ENCODE peak calls at places on chromosomes 3 and 15, in four cellular contexts. One of them, this sample, is unnamed.
A peak's percentile ranks its signal among the peaks of the same experiment; 100 is the strongest.

GRCh38 chr3:39273119-39273518 is 6.7 kb downstream of the CX3CR1 start:
- DNase-seq in fibroblast of lung: no peak
- DNase-seq in kidney: no peak
- DNase-seq in cardiac muscle cell: no peak
- DNase-seq in this sample: no peak

GRCh38 chr3:36132214-36132613 is 248.1 kb upstream of the STAC start:
- DNase-seq in fibroblast of lung: no peak
- DNase-seq in kidney: no peak
- DNase-seq in cardiac muscle cell: no peak
- DNase-seq in this sample: no peak

GRCh38 chr3:18720543-18720942 is 295.4 kb upstream of the SATB1 start:
- DNase-seq in fibroblast of lung: no peak
- DNase-seq in kidney: no peak
- DNase-seq in cardiac muscle cell: no peak
- DNase-seq in this sample: no peak

GRCh38 chr3:44237161-44237560 is 4.5 kb upstream of the TOPAZ1 start:
- DNase-seq in fibroblast of lung: no peak
- DNase-seq in kidney: no peak
- DNase-seq in cardiac muscle cell: no peak
- DNase-seq in this sample: no peak

GRCh38 chr15:71202712-71203111 is 87.4 kb downstream of the THSD4 start:
- DNase-seq in fibroblast of lung: no peak
- DNase-seq in kidney: no peak
- DNase-seq in cardiac muscle cell: no peak
- DNase-seq in this sample: no peak

GRCh38 chr3:278300-279064 is 81.9 kb downstream of the CHL1 start:
- DNase-seq in fibroblast of lung: no peak
- DNase-seq in kidney: no peak
- DNase-seq in cardiac muscle cell: no peak
- DNase-seq in this sample: no peak

GRCh38 chr3:120145498-120146285 is 51.4 kb upstream of the GSK3B start:
- DNase-seq in fibroblast of lung: peak; percentile 28
- DNase-seq in kidney: no peak
- DNase-seq in cardiac muscle cell: no peak
- DNase-seq in this sample: no peak

GRCh38 chr15:39741258-39741657 is 41.4 kb downstream of the FSIP1 start:
- DNase-seq in fibroblast of lung: peak; percentile 51
- DNase-seq in kidney: no peak
- DNase-seq in cardiac muscle cell: no peak
- DNase-seq in this sample: no peak

GRCh38 chr3:78519281-78519680 is 1248.5 kb downstream of the ROBO1 start:
- DNase-seq in fibroblast of lung: peak; percentile 31
- DNase-seq in kidney: no peak
- DNase-seq in cardiac muscle cell: no peak
- DNase-seq in this sample: no peak

GRCh38 chr3:69983546-69984265 is 15.8 kb upstream of the SAMMSON start:
- DNase-seq in fibroblast of lung: no peak
- DNase-seq in kidney: no peak
- DNase-seq in cardiac muscle cell: no peak
- DNase-seq in this sample: no peak

GRCh38 chr15:57146394-57147140 is 228.1 kb downstream of the TCF12 start:
- DNase-seq in fibroblast of lung: peak; percentile 86
- DNase-seq in kidney: no peak
- DNase-seq in cardiac muscle cell: peak; percentile 56
- DNase-seq in this sample: no peak

GRCh38 chr3:87811953-87812352 is 246.9 kb downstream of the CGGBP1 start:
- DNase-seq in fibroblast of lung: no peak
- DNase-seq in kidney: no peak
- DNase-seq in cardiac muscle cell: no peak
- DNase-seq in this sample: no peak

GRCh38 chr3:9951126-9951525 is 1.1 kb downstream of the PRRT3 start:
- DNase-seq in fibroblast of lung: no peak
- DNase-seq in kidney: no peak
- DNase-seq in cardiac muscle cell: no peak
- DNase-seq in this sample: no peak

GRCh38 chr3:123765475-123766166 is 118.5 kb downstream of the MYLK start:
- DNase-seq in fibroblast of lung: peak; percentile 65
- DNase-seq in kidney: no peak
- DNase-seq in cardiac muscle cell: no peak
- DNase-seq in this sample: no peak

GRCh38 chr15:58526647-58527192 is 94.9 kb downstream of the LIPC start:
- DNase-seq in fibroblast of lung: no peak
- DNase-seq in kidney: no peak
- DNase-seq in cardiac muscle cell: no peak
- DNase-seq in this sample: no peak

GRCh38 chr15:58530056-58530590 is 98.3 kb downstream of the LIPC start:
- DNase-seq in fibroblast of lung: no peak
- DNase-seq in kidney: no peak
- DNase-seq in cardiac muscle cell: no peak
- DNase-seq in this sample: no peak

GRCh38 chr15:58527573-58528196 is 95.9 kb downstream of the LIPC start:
- DNase-seq in fibroblast of lung: no peak
- DNase-seq in kidney: no peak
- DNase-seq in cardiac muscle cell: no peak
- DNase-seq in this sample: no peak

GRCh38 chr15:58529041-58529440 is 97.2 kb downstream of the LIPC start:
- DNase-seq in fibroblast of lung: no peak
- DNase-seq in kidney: no peak
- DNase-seq in cardiac muscle cell: no peak
- DNase-seq in this sample: no peak

GRCh38 chr15:58528197-58528870 is 96.5 kb downstream of the LIPC start:
- DNase-seq in fibroblast of lung: peak; percentile 24
- DNase-seq in kidney: no peak
- DNase-seq in cardiac muscle cell: peak; percentile 18
- DNase-seq in this sample: no peak
- TF ChIP-seq CTCF in fibroblast of lung: no peak
- TF ChIP-seq CTCF in kidney: no peak
- TF ChIP-seq CTCF in cardiac muscle cell: no peak
- TF ChIP-seq CTCF in this sample: no peak

GRCh38 chr3:133457025-133457424 is 57.2 kb downstream of the BFSP2 start:
- DNase-seq in fibroblast of lung: no peak
- DNase-seq in kidney: no peak
- DNase-seq in cardiac muscle cell: no peak
- DNase-seq in this sample: no peak

GRCh38 chr3:133459400-133459799 is 59.5 kb downstream of the BFSP2 start:
- DNase-seq in fibroblast of lung: peak; percentile 23
- DNase-seq in kidney: no peak
- DNase-seq in cardiac muscle cell: no peak
- DNase-seq in this sample: peak; percentile 72

GRCh38 chr3:133455281-133455680 is 55.4 kb downstream of the BFSP2 start:
- DNase-seq in fibroblast of lung: no peak
- DNase-seq in kidney: no peak
- DNase-seq in cardiac muscle cell: no peak
- DNase-seq in this sample: no peak

GRCh38 chr3:133455960-133456359 is 56.1 kb downstream of the BFSP2 start:
- DNase-seq in fibroblast of lung: no peak
- DNase-seq in kidney: no peak
- DNase-seq in cardiac muscle cell: no peak
- DNase-seq in this sample: no peak

DNA sequence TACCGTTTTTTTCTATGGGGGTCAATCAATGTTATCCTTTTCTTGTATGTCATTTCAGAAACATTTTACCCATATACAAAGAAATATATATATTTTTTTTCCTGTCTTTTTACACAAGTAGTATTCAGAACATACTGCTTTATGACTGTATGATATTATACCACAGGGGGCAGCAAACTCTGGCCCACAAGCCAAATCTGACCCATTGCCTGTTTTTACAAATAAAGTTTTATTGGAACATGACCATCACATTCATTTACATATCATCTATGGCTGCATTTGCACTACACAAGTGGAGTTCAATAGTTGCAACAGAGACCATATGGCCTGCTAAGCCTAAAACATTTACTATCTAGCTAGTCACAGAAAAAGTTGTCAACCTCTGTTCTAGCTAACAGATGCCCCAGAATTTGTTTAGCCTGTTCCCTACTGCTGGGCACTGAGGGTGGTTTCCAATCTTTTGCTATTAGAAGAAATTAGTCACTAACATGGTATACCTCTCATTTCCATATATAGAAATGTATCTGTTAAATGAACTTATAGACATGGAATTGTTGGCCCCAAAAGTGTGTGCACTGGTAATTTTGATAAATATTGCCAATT is 57.7 kb downstream of the BFSP2 start:
- DNase-seq in fibroblast of lung: peak; percentile 21
- DNase-seq in kidney: no peak
- DNase-seq in cardiac muscle cell: no peak
- DNase-seq in this sample: no peak
- TF ChIP-seq CTCF in fibroblast of lung: no peak
- TF ChIP-seq CTCF in kidney: no peak
- TF ChIP-seq CTCF in cardiac muscle cell: peak; percentile 19
- TF ChIP-seq CTCF in this sample: no peak

GRCh38 chr3:73192036-73192738 is 130.7 kb downstream of the EBLN2 start:
- DNase-seq in fibroblast of lung: no peak
- DNase-seq in kidney: no peak
- DNase-seq in cardiac muscle cell: peak; percentile 19
- DNase-seq in this sample: no peak
- TF ChIP-seq CTCF in fibroblast of lung: no peak
- TF ChIP-seq CTCF in kidney: no peak
- TF ChIP-seq CTCF in cardiac muscle cell: no peak
- TF ChIP-seq CTCF in this sample: no peak

GRCh38 chr3:159989973-159990846 is 1.6 kb downstream of the IL12A start:
- DNase-seq in fibroblast of lung: no peak
- DNase-seq in kidney: no peak
- DNase-seq in cardiac muscle cell: no peak
- DNase-seq in this sample: no peak
- TF ChIP-seq CTCF in fibroblast of lung: no peak
- TF ChIP-seq CTCF in kidney: no peak
- TF ChIP-seq CTCF in cardiac muscle cell: peak; percentile 8
- TF ChIP-seq CTCF in this sample: no peak

GRCh38 chr3:15796771-15797599 is 794 bp downstream of the ANKRD28 start:
- DNase-seq in fibroblast of lung: peak; percentile 68
- DNase-seq in kidney: no peak
- DNase-seq in cardiac muscle cell: peak; percentile 8
- DNase-seq in this sample: no peak

GRCh38 chr3:15795563-15796308 is 2.0 kb downstream of the ANKRD28 start:
- DNase-seq in fibroblast of lung: peak; percentile 65
- DNase-seq in kidney: no peak
- DNase-seq in cardiac muscle cell: no peak
- DNase-seq in this sample: no peak

GRCh38 chr3:15798533-15799245 is 910 bp upstream of the ANKRD28 start:
- DNase-seq in fibroblast of lung: no peak
- DNase-seq in kidney: no peak
- DNase-seq in cardiac muscle cell: no peak
- DNase-seq in this sample: no peak

GRCh38 chr3:15796331-15796730 is 1.4 kb downstream of the ANKRD28 start:
- DNase-seq in fibroblast of lung: no peak
- DNase-seq in kidney: no peak
- DNase-seq in cardiac muscle cell: no peak
- DNase-seq in this sample: no peak

DNA sequence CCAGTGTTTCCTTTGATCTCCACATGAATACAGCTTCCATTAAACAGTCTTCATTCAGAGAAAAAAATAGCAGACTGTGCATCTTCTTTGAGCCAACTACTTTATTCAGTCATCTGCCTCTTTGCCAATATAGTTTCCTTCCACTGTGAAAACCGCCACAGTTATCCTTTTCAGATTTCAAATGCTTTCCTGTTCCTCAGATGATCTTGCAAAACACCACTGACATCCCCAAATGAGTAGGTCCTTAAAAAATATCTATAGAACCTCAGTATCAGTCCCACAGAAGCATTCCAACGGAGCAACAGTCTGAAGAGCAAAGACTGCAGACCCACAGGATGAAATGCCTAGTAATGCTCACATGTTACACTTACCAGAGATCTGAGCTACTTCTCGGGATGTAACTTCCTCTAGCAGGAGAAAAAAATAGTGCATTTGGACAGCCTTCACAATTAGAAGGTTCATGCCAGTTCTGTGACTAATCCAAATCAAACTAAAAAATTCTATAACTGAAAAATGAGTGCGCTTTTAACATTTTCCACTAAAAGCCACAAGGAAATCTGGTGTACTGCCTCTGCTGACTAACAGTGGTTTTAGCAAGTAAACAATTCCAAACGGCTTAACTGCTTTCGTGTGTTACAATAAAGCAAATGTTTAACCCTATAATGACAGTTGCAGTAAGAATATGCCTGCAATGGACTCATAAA is at the start of gene ANKRD28:
- DNase-seq in fibroblast of lung: peak; percentile 99
- DNase-seq in kidney: no peak
- DNase-seq in cardiac muscle cell: peak; percentile 46
- DNase-seq in this sample: no peak
- TF ChIP-seq CTCF in fibroblast of lung: no peak
- TF ChIP-seq CTCF in kidney: no peak
- TF ChIP-seq CTCF in cardiac muscle cell: peak; percentile 45
- TF ChIP-seq CTCF in this sample: no peak

DNA sequence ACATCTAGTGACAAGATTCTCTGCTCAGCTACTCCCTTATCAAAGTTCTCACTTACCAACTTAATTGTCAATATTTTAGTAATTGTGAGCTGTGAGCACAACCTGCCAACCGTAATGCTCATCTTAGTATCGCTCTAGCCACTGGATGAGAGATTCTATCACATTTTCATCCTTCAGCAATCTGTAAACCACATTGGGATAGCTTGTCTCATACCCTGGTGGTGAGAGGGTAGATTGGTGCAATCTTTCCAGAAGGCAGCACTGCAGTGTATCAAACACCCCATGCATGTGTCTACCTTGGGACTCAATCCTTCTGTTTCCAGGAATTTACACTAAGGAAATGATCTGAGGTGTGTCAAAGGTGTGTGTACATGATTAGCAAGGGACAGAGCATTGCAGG is 18.9 kb upstream of the ATP8B4 start:
- DNase-seq in fibroblast of lung: no peak
- DNase-seq in kidney: no peak
- DNase-seq in cardiac muscle cell: no peak
- DNase-seq in this sample: no peak
- TF ChIP-seq CTCF in fibroblast of lung: no peak
- TF ChIP-seq CTCF in kidney: no peak
- TF ChIP-seq CTCF in cardiac muscle cell: no peak
- TF ChIP-seq CTCF in this sample: no peak

This sample was measured in sigmoid colon.